ENCODE peak calls at places on chromosome 15, in five cellular contexts. E is cardiac muscle cell; U is HL-60; L is effector CD4-positive, alpha-beta T cell; I is HCT116. C is an unnamed sample.

GRCh38 chr15:90079619-90080559 is 22.4 kb downstream of the IDH2 start:
- DNase-seq in E (no peak), I (no peak), L (no peak), U (no peak), C (no peak)

GRCh38 chr15:31091531-31091930 is 10.0 kb downstream of the TRPM1 start:
- DNase-seq in E (no peak), U (no peak), I (no peak), L (no peak), C (no peak)

GRCh38 chr15:77714555-77714954 is 81.8 kb upstream of the LINGO1 start:
- DNase-seq in L (no peak), I (no peak), U (no peak), E (no peak), C (no peak)

GRCh38 chr15:77162872-77163633 is 92.1 kb upstream of the TSPAN3 start:
- DNase-seq in L (no peak), E (no peak), I (no peak), U (peak; percentile 37), C (no peak)

GRCh38 chr15:92655178-92655995 is at the start of gene FAM174B:
- DNase-seq in I (no peak), U (peak; percentile 29), L (no peak), E (peak; percentile 80), C (no peak)

GRCh38 chr15:41955100-41955499 is 17.3 kb downstream of the EHD4 start:
- DNase-seq in L (no peak), E (no peak), U (no peak), I (no peak), C (no peak)

GRCh38 chr15:40279437-40280141 is 3.3 kb downstream of the ANKRD63 start:
- DNase-seq in U (no peak), E (peak; percentile 85), I (no peak), L (peak; percentile 65), C (peak; percentile 89)

GRCh38 chr15:64586974-64587373 is 126.6 kb downstream of the ZNF609 start:
- DNase-seq in L (no peak), E (no peak), I (no peak), U (no peak), C (no peak)

GRCh38 chr15:84804005-84804803 is 13.0 kb upstream of the ALPK3 start:
- DNase-seq in I (no peak), U (no peak), E (no peak), L (no peak), C (no peak)